ENCODE peak calls at places on chromosomes 5 and 9, in four cellular contexts. One of them, this sample, is unnamed.

GRCh38 chr9:94941211-94941875 is 214.8 kb downstream of the AOPEP start:
- DNase-seq in tibial nerve: no peak
- DNase-seq in GM12865: no peak
- DNase-seq in sigmoid colon: no peak
- DNase-seq in this sample: no peak

GRCh38 chr5:71954329-71954728 is 152.9 kb upstream of the MAP1B start:
- DNase-seq in tibial nerve: no peak
- DNase-seq in GM12865: no peak
- DNase-seq in sigmoid colon: no peak
- DNase-seq in this sample: no peak

GRCh38 chr5:40221796-40222195 is 457.9 kb upstream of the PTGER4 start:
- DNase-seq in tibial nerve: no peak
- DNase-seq in GM12865: no peak
- DNase-seq in sigmoid colon: no peak
- DNase-seq in this sample: peak

GRCh38 chr5:75265731-75266130 is 29.1 kb upstream of the ANKRD31 start:
- DNase-seq in tibial nerve: no peak
- DNase-seq in GM12865: peak
- DNase-seq in sigmoid colon: no peak
- DNase-seq in this sample: peak

GRCh38 chr5:142641681-142642080 is 44.2 kb downstream of the FGF1 start:
- DNase-seq in tibial nerve: no peak
- DNase-seq in GM12865: no peak
- DNase-seq in sigmoid colon: no peak
- DNase-seq in this sample: no peak

GRCh38 chr5:112142769-112143270 is 276.3 kb downstream of the EPB41L4A start:
- DNase-seq in tibial nerve: no peak
- DNase-seq in GM12865: peak
- DNase-seq in sigmoid colon: no peak
- DNase-seq in this sample: no peak

GRCh38 chr5:40405985-40406384 is 273.7 kb upstream of the PTGER4 start:
- DNase-seq in tibial nerve: no peak
- DNase-seq in GM12865: peak
- DNase-seq in sigmoid colon: no peak
- DNase-seq in this sample: no peak

GRCh38 chr9:33161011-33161588 is 6.0 kb downstream of the B4GALT1 start:
- DNase-seq in tibial nerve: peak
- DNase-seq in GM12865: peak
- DNase-seq in sigmoid colon: peak
- DNase-seq in this sample: peak

GRCh38 chr5:96014395-96014794 is 52.7 kb upstream of the ELL2 start:
- DNase-seq in tibial nerve: no peak
- DNase-seq in GM12865: no peak
- DNase-seq in sigmoid colon: no peak
- DNase-seq in this sample: no peak

GRCh38 chr5:94928891-94929290 is 310.4 kb downstream of the SLF1 start:
- DNase-seq in tibial nerve: no peak
- DNase-seq in GM12865: no peak
- DNase-seq in sigmoid colon: no peak
- DNase-seq in this sample: no peak

GRCh38 chr5:96293966-96294886 is 138.8 kb downstream of the PCSK1 start:
- DNase-seq in tibial nerve: no peak
- DNase-seq in GM12865: no peak
- DNase-seq in sigmoid colon: no peak
- DNase-seq in this sample: no peak

GRCh38 chr5:79146352-79146751 is 34.7 kb downstream of the BHMT start:
- DNase-seq in tibial nerve: no peak
- DNase-seq in GM12865: no peak
- DNase-seq in sigmoid colon: no peak
- DNase-seq in this sample: no peak

GRCh38 chr5:53478411-53479044 is 1.9 kb upstream of the FST start:
- DNase-seq in tibial nerve: peak
- DNase-seq in GM12865: peak
- DNase-seq in sigmoid colon: no peak
- DNase-seq in this sample: no peak

GRCh38 chr5:33303696-33304095 is 137.1 kb upstream of the TARS1 start:
- DNase-seq in tibial nerve: no peak
- DNase-seq in GM12865: no peak
- DNase-seq in sigmoid colon: no peak
- DNase-seq in this sample: no peak

GRCh38 chr5:39080597-39081204 is 6.5 kb upstream of the RICTOR start:
- DNase-seq in tibial nerve: peak
- DNase-seq in GM12865: peak
- DNase-seq in sigmoid colon: peak
- DNase-seq in this sample: no peak

GRCh38 chr5:173629628-173630027 is 13.2 kb upstream of the BOD1 start:
- DNase-seq in tibial nerve: no peak
- DNase-seq in GM12865: peak
- DNase-seq in sigmoid colon: no peak
- DNase-seq in this sample: no peak

GRCh38 chr9:3664044-3664443 is 138.2 kb upstream of the RFX3 start:
- DNase-seq in tibial nerve: no peak
- DNase-seq in GM12865: no peak
- DNase-seq in sigmoid colon: no peak
- DNase-seq in this sample: no peak

GRCh38 chr9:116791314-116791713 is 104.2 kb downstream of the TRIM32 start:
- DNase-seq in tibial nerve: no peak
- DNase-seq in GM12865: no peak
- DNase-seq in sigmoid colon: no peak
- DNase-seq in this sample: no peak

GRCh38 chr9:115114541-115114940 is 3.4 kb downstream of the TNC start:
- DNase-seq in tibial nerve: no peak
- DNase-seq in GM12865: no peak
- DNase-seq in sigmoid colon: no peak
- DNase-seq in this sample: no peak

GRCh38 chr5:9850456-9850855 is 220.3 kb upstream of the TAS2R1 start:
- DNase-seq in tibial nerve: no peak
- DNase-seq in GM12865: no peak
- DNase-seq in sigmoid colon: no peak
- DNase-seq in this sample: no peak

GRCh38 chr9:114478459-114478858 is 26.8 kb downstream of the WHRN start:
- DNase-seq in tibial nerve: no peak
- DNase-seq in GM12865: no peak
- DNase-seq in sigmoid colon: no peak
- DNase-seq in this sample: no peak

GRCh38 chr9:37747271-37747753 is 6.3 kb upstream of the TRMT10B start:
- DNase-seq in tibial nerve: peak
- DNase-seq in GM12865: peak
- DNase-seq in sigmoid colon: no peak
- DNase-seq in this sample: peak

GRCh38 chr9:131477816-131478419 is 24.8 kb upstream of the POMT1 start:
- DNase-seq in tibial nerve: no peak
- DNase-seq in GM12865: no peak
- DNase-seq in sigmoid colon: no peak
- DNase-seq in this sample: no peak

GRCh38 chr9:99488109-99489042 is 266.3 kb downstream of the SEC61B start:
- DNase-seq in tibial nerve: no peak
- DNase-seq in GM12865: no peak
- DNase-seq in sigmoid colon: no peak
- DNase-seq in this sample: no peak

GRCh38 chr5:143638654-143639053 is 173.3 kb upstream of the HMHB1 start:
- DNase-seq in tibial nerve: no peak
- DNase-seq in GM12865: no peak
- DNase-seq in sigmoid colon: no peak
- DNase-seq in this sample: no peak

GRCh38 chr5:126837907-126838539 is 61.1 kb downstream of the LMNB1 start:
- DNase-seq in tibial nerve: peak
- DNase-seq in GM12865: no peak
- DNase-seq in sigmoid colon: no peak
- DNase-seq in this sample: no peak

GRCh38 chr5:109038209-109038840 is 290.6 kb downstream of the FER start:
- DNase-seq in tibial nerve: no peak
- DNase-seq in GM12865: no peak
- DNase-seq in sigmoid colon: no peak
- DNase-seq in this sample: no peak

GRCh38 chr5:171418982-171419662 is at the start of gene FGF18:
- DNase-seq in tibial nerve: peak
- DNase-seq in GM12865: peak
- DNase-seq in sigmoid colon: no peak
- DNase-seq in this sample: peak
- TF ChIP-seq CTCF in tibial nerve: no peak
- TF ChIP-seq CTCF in GM12865: no peak
- TF ChIP-seq CTCF in sigmoid colon: no peak
- TF ChIP-seq CTCF in this sample: no peak

GRCh38 chr5:170388240-170388639 is 927 bp downstream of the KCNMB1 start:
- DNase-seq in tibial nerve: no peak
- DNase-seq in GM12865: no peak
- DNase-seq in sigmoid colon: no peak
- DNase-seq in this sample: no peak

GRCh38 chr5:170389250-170389902 is at the start of gene KCNMB1:
- DNase-seq in tibial nerve: no peak
- DNase-seq in GM12865: no peak
- DNase-seq in sigmoid colon: peak
- DNase-seq in this sample: no peak

GRCh38 chr5:170387775-170388174 is 1.4 kb downstream of the KCNMB1 start:
- DNase-seq in tibial nerve: no peak
- DNase-seq in GM12865: no peak
- DNase-seq in sigmoid colon: no peak
- DNase-seq in this sample: no peak

GRCh38 chr5:170388818-170389217 is 349 bp downstream of the KCNMB1 start:
- DNase-seq in tibial nerve: no peak
- DNase-seq in GM12865: no peak
- DNase-seq in sigmoid colon: no peak
- DNase-seq in this sample: no peak

DNA sequence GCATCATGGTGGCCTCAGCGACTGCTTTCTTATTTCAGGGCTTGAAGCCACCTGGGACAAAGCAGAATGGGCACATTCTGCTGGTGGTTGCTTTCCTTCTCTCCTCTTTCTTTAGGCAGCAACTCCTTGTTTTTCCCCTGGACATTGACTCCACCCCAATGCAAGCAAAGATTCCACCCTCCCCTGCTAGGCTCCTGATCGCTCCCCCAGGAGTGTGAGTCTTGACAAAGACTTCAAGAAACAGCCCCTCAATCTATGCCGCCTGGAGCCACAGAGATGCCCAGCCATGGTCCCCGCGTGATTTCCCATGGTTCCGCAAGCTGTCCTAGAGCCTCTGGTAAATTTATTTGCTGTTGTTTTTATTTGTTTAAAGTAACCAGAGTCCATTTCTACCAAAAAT is 2.4 kb downstream of the KCNMB1 start:
- DNase-seq in tibial nerve: no peak
- DNase-seq in GM12865: no peak
- DNase-seq in sigmoid colon: no peak
- DNase-seq in this sample: no peak
- H3K4me3 ChIP-seq in tibial nerve: no peak
- H3K4me3 ChIP-seq in GM12865: no peak
- H3K4me3 ChIP-seq in sigmoid colon: peak
- H3K4me3 ChIP-seq in this sample: no peak

DNA sequence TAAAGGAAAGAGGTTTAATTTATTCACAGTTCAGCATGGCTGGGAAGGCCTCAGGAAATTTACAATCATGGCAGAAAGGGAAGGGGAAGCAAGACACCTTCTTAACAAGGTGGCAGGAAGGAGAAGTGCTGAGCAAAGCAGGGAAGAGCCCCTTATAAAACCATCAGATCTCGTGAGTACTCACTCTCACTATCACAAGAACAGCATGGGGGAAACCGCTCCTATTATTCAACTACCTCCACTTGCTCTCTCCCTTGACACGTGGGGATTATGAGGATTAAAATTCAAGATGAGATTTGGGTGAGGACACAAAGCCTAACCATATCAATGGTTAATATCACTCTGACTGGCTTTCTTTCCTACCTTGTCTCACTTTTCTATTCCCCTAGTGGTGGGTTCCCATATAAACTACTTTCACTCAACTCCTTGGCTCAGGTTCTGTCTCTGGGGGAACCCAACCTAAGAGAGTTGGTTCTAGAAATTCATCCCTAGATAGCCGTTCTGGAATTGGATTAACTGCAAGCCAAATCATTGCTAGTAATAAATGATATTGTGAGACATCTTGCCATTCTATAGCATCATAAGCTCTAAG is 749.8 kb upstream of the GRAMD2B start:
- DNase-seq in tibial nerve: no peak
- DNase-seq in GM12865: no peak
- DNase-seq in sigmoid colon: no peak
- DNase-seq in this sample: no peak
- TF ChIP-seq CTCF in tibial nerve: no peak
- TF ChIP-seq CTCF in GM12865: no peak
- TF ChIP-seq CTCF in sigmoid colon: no peak
- TF ChIP-seq CTCF in this sample: no peak

DNA sequence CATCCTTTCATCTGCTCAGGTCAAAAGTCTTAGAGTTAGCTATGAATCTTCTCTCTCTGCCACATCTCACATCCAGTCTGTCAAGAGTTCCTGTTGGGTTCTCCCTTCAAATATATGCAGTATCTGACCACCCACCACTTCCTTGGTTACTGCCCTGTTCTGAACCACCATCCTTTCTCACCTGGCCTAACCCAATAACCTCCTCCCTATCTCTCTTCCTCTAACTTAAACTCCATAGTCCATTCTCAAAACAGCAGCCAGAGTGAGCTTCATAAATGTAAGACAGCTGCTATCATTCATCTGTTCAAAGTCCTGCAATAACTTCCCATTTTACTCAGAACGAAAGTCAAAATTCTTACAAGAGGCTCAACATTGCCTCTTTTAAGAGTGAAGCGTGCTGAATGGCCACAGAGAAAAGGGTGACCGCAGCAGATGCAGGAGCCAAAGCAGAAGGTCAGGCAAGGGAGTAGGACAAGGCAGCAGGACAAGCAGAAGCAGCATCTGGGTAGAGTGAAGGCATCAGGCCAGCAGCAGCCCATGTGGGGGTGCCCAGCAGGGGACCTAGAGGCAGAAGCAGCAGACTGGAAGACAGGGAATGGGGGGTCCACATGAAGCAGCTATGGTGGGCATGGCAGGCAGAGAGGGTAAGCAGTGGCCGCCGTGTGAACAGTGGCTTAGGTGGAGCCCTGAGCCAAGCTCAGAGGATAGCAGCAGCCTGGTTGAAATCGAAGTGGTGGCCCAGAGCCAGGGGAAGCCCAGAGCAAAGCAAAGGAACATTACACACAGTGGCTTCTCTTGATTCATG is 39.3 kb upstream of the CDC42SE2 start:
- DNase-seq in tibial nerve: no peak
- DNase-seq in GM12865: peak
- DNase-seq in sigmoid colon: no peak
- DNase-seq in this sample: no peak
- H3K4me3 ChIP-seq in tibial nerve: no peak
- H3K4me3 ChIP-seq in GM12865: peak
- H3K4me3 ChIP-seq in sigmoid colon: no peak
- H3K4me3 ChIP-seq in this sample: no peak

GRCh38 chr9:127723450-127723849 is 7.6 kb downstream of the TTC16 start:
- DNase-seq in tibial nerve: no peak
- DNase-seq in GM12865: no peak
- DNase-seq in sigmoid colon: no peak
- DNase-seq in this sample: peak
- TF ChIP-seq CTCF in tibial nerve: no peak
- TF ChIP-seq CTCF in GM12865: no peak
- TF ChIP-seq CTCF in sigmoid colon: no peak
- TF ChIP-seq CTCF in this sample: peak

DNA sequence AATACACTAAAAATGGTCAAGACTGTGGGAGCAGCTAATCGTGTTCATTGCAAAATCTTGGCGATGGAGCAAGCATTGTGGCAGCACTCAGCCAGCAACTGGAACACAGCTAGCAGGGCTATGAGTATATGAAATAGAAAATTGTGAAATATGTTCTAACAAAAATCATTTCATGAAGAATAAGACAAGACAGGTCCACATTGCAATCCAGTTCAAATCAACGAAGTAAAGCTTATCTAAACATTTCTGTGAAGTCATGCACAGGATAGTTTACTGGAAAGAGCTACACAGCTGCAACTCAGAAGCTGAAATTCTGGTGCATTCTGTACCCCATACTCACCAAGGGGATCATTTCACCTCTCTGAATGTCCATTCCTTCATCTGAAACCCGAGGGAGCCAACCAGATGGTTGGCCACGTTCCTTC is 5.3 kb upstream of the NFIL3 start:
- DNase-seq in tibial nerve: peak
- DNase-seq in GM12865: no peak
- DNase-seq in sigmoid colon: peak
- DNase-seq in this sample: no peak
- H3K4me3 ChIP-seq in tibial nerve: no peak
- H3K4me3 ChIP-seq in GM12865: no peak
- H3K4me3 ChIP-seq in sigmoid colon: no peak
- H3K4me3 ChIP-seq in this sample: no peak